ENCODE peak calls at places on chromosomes 13 and 19, in nine cellular contexts. Y, I, L, T, S, Q, E, C and R are unnamed samples. For H3K9me3, the result is how much of the 10 kb centered on the place peaks cover.

GRCh38 chr19:7772752-7773291 is 9.8 kb downstream of the CLEC4M start:
- DNase-seq in Y (peak), I (no peak), L (no peak), T (no peak), S (no peak), Q (no peak), E (peak), C (no peak), R (no peak)

GRCh38 chr13:101489635-101490034 is 37.2 kb downstream of the ITGBL1 start:
- DNase-seq in Y (no peak), I (no peak), L (peak), T (no peak), S (no peak), Q (no peak), E (no peak), C (no peak), R (no peak)

GRCh38 chr13:103671547-103671946 is 605.3 kb upstream of the SLC10A2 start:
- DNase-seq in Y (peak), I (no peak), L (no peak), T (no peak), S (no peak), Q (no peak), E (no peak), C (no peak), R (no peak)

GRCh38 chr13:109778102-109778542 is 8.3 kb downstream of the IRS2 start:
- DNase-seq in Y (no peak), I (no peak), L (peak), T (no peak), S (no peak), Q (no peak), E (no peak), C (no peak), R (no peak)

GRCh38 chr19:47713046-47714021 is at the start of gene EHD2:
- DNase-seq in Y (no peak), I (peak), L (no peak), T (peak), S (peak), Q (peak), E (peak), C (no peak), R (peak)

GRCh38 chr19:32416749-32417469 is 11.3 kb downstream of the DPY19L3 start:
- DNase-seq in Y (no peak), I (no peak), L (no peak), T (no peak), S (no peak), Q (no peak), E (no peak), C (no peak), R (no peak)

GRCh38 chr13:35190241-35190640 is 248.2 kb downstream of the NBEA start:
- DNase-seq in Y (no peak), I (no peak), L (no peak), T (no peak), S (no peak), Q (no peak), E (no peak), C (no peak), R (no peak)

GRCh38 chr13:114115191-114115671 is 17.2 kb downstream of the RASA3 start:
- DNase-seq in Y (peak), I (peak), L (peak), T (peak), S (peak), Q (no peak), E (no peak), C (no peak), R (peak)

GRCh38 chr13:93614776-93615175 is 388.2 kb downstream of the GPC6 start:
- DNase-seq in Y (no peak), I (no peak), L (no peak), T (no peak), S (no peak), Q (no peak), E (no peak), C (no peak), R (no peak)

GRCh38 chr19:4691383-4691782 is 21.2 kb upstream of the MYDGF start:
- DNase-seq in Y (no peak), I (no peak), L (no peak), T (peak), S (peak), Q (peak), E (no peak), C (no peak), R (no peak)

GRCh38 chr19:13181747-13182388 is 31.7 kb downstream of the IER2 start:
- DNase-seq in Y (no peak), I (peak), L (peak), T (peak), S (peak), Q (peak), E (no peak), C (no peak), R (peak)

GRCh38 chr13:114128624-114129522 is 3.5 kb downstream of the RASA3 start:
- DNase-seq in Y (no peak), I (peak), L (peak), T (peak), S (peak), Q (peak), E (peak), C (no peak), R (peak)

GRCh38 chr19:30448386-30449130 is 76.4 kb downstream of the ZNF536 start:
- DNase-seq in Y (no peak), I (peak), L (no peak), T (no peak), S (no peak), Q (no peak), E (no peak), C (no peak), R (no peak)

GRCh38 chr19:18058208-18059009 is 28.3 kb downstream of the IL12RB1 start:
- DNase-seq in Y (peak), I (peak), L (peak), T (peak), S (peak), Q (peak), E (peak), C (peak), R (peak)

GRCh38 chr19:42412223-42412622 is 15.0 kb downstream of the LIPE start:
- DNase-seq in Y (peak), I (no peak), L (no peak), T (no peak), S (peak), Q (no peak), E (no peak), C (no peak), R (no peak)

GRCh38 chr19:3867971-3868769 is 668 bp downstream of the ZFR2 start:
- DNase-seq in Y (no peak), I (no peak), L (no peak), T (no peak), S (no peak), Q (no peak), E (no peak), C (no peak), R (no peak)

GRCh38 chr19:42468273-42468796 is 25.6 kb upstream of the CXCL17 start:
- DNase-seq in Y (no peak), I (no peak), L (peak), T (no peak), S (no peak), Q (no peak), E (no peak), C (no peak), R (no peak)

GRCh38 chr13:31485651-31486051 is 253.7 kb upstream of the RXFP2 start:
- DNase-seq in Y (no peak), I (no peak), L (no peak), T (no peak), S (no peak), Q (no peak), E (no peak), C (no peak), R (no peak)

GRCh38 chr19:49150106-49150943 is 4.9 kb downstream of the HRC start:
- DNase-seq in Y (peak), I (peak), L (peak), T (peak), S (peak), Q (peak), E (no peak), C (no peak), R (peak)

GRCh38 chr13:38045278-38046048 is 175.9 kb upstream of the TRPC4 start:
- DNase-seq in Y (peak), I (no peak), L (peak), T (no peak), S (no peak), Q (no peak), E (no peak), C (peak), R (no peak)

GRCh38 chr13:79867248-79867647 is 386.3 kb downstream of the NDFIP2 start:
- DNase-seq in Y (no peak), I (no peak), L (no peak), T (no peak), S (no peak), Q (no peak), E (no peak), C (no peak), R (no peak)

GRCh38 chr13:23069571-23069970 is 111.2 kb upstream of the SGCG start:
- DNase-seq in Y (no peak), I (no peak), L (peak), T (no peak), S (no peak), Q (no peak), E (no peak), C (no peak), R (no peak)

GRCh38 chr19:2469102-2469914 is 6.6 kb upstream of the GADD45B start:
- DNase-seq in Y (no peak), I (no peak), L (peak), T (no peak), S (peak), Q (no peak), E (no peak), C (no peak), R (no peak)

GRCh38 chr13:30619731-30620130 is 2.0 kb downstream of the USPL1 start:
- DNase-seq in Y (no peak), I (no peak), L (peak), T (no peak), S (no peak), Q (no peak), E (no peak), C (no peak), R (no peak)

GRCh38 chr19:30695171-30695875 is 323.1 kb downstream of the ZNF536 start:
- DNase-seq in Y (no peak), I (no peak), L (no peak), T (no peak), S (no peak), Q (no peak), E (no peak), C (no peak), R (no peak)

GRCh38 chr19:39436350-39436716 is 584 bp upstream of the RPS16 start:
- DNase-seq in Y (no peak), I (no peak), L (no peak), T (no peak), S (no peak), Q (no peak), E (no peak), C (no peak), R (no peak)

GRCh38 chr19:16714702-16715294 is 4.8 kb upstream of the NWD1 start:
- DNase-seq in Y (peak), I (peak), L (peak), T (peak), S (peak), Q (peak), E (peak), C (peak), R (peak)

GRCh38 chr13:40445557-40445990 is 220.9 kb downstream of the FOXO1 start:
- DNase-seq in Y (peak), I (peak), L (peak), T (peak), S (peak), Q (peak), E (no peak), C (no peak), R (no peak)

GRCh38 chr19:29543381-29543780 is 17.6 kb downstream of the VSTM2B start:
- DNase-seq in Y (no peak), I (peak), L (no peak), T (no peak), S (no peak), Q (no peak), E (no peak), C (no peak), R (no peak)

GRCh38 chr13:105969761-105970160 is 565.7 kb downstream of the EFNB2 start:
- DNase-seq in Y (no peak), I (no peak), L (peak), T (no peak), S (no peak), Q (no peak), E (no peak), C (no peak), R (no peak)

GRCh38 chr13:49218493-49219051 is 1.6 kb upstream of the MLNR start:
- DNase-seq in Y (peak), I (no peak), L (no peak), T (no peak), S (no peak), Q (no peak), E (no peak), C (no peak), R (no peak)

GRCh38 chr13:99860736-99861135 is 110.8 kb downstream of the ZIC5 start:
- DNase-seq in Y (no peak), I (no peak), L (no peak), T (no peak), S (no peak), Q (no peak), E (no peak), C (no peak), R (no peak)

GRCh38 chr19:40778865-40779284 is 828 bp downstream of the RAB4B start:
- DNase-seq in Y (no peak), I (no peak), L (no peak), T (no peak), S (no peak), Q (no peak), E (no peak), C (no peak), R (no peak)

GRCh38 chr13:65309906-65310305 is 1920.2 kb downstream of the PCDH9 start:
- DNase-seq in Y (no peak), I (no peak), L (no peak), T (no peak), S (no peak), Q (no peak), E (no peak), C (no peak), R (no peak)

GRCh38 chr19:55353803-55354697 is 469 bp downstream of the COX6B2 start:
- DNase-seq in Y (peak), I (peak), L (peak), T (peak), S (no peak), Q (peak), E (peak), C (no peak), R (peak)
- H3K4me3 ChIP-seq in Y (peak), I (peak), L (peak), T (no peak), S (peak), Q (peak), E (peak), C (peak), R (peak)

GRCh38 chr19:23345838-23346237 is 49.4 kb downstream of the ZNF91 start:
- DNase-seq in Y (no peak), I (no peak), L (no peak), T (no peak), S (no peak), Q (no peak), E (no peak), C (peak), R (no peak)
- H3K9me3 ChIP-seq in Y (under half), I (half or more), L (under half), T (half or more), S (half or more), Q (half or more), E (half or more), C (under half), R (under half)

GRCh38 chr19:1247747-1248453 is 483 bp upstream of the MIDN start:
- DNase-seq in Y (peak), I (peak), L (peak), T (peak), S (peak), Q (peak), E (peak), C (no peak), R (no peak)

GRCh38 chr19:1244693-1245451 is 3.3 kb downstream of the ATP5F1D start:
- DNase-seq in Y (peak), I (peak), L (no peak), T (peak), S (peak), Q (peak), E (no peak), C (no peak), R (peak)

GRCh38 chr19:1245884-1246816 is 2.2 kb upstream of the MIDN start:
- DNase-seq in Y (peak), I (peak), L (no peak), T (peak), S (peak), Q (peak), E (no peak), C (no peak), R (peak)

GRCh38 chr19:1243768-1244692 is 2.5 kb downstream of the ATP5F1D start:
- DNase-seq in Y (peak), I (peak), L (peak), T (peak), S (peak), Q (peak), E (peak), C (no peak), R (peak)

DNA sequence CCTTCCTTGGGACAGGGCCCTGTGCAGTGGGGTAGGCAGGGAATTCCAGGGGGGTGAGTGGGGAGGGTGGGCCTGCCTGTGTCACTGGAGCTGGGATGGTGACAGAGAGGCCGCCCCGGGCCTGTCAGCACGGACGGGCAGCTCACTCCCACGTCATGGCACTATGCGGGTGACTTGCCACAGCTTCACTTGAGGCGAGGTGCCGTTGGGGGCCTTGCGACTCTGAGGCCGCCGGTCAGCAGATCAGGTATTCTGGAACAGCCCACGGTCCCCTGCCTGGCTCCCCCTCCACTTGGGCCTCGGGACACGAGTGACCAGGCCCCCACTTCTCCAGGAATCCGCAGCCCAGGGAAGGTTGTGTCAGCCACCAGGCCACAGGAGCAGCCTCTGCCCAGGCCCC is 2.9 kb upstream of the MIDN start:
- DNase-seq in Y (no peak), I (no peak), L (no peak), T (no peak), S (peak), Q (no peak), E (no peak), C (no peak), R (no peak)
- H3K4me3 ChIP-seq in Y (no peak), I (no peak), L (no peak), T (no peak), S (peak), Q (peak), E (no peak), C (no peak), R (no peak)

GRCh38 chr19:34856052-34856451 is 70.7 kb upstream of the ZNF30 start:
- DNase-seq in Y (no peak), I (no peak), L (no peak), T (no peak), S (no peak), Q (no peak), E (no peak), C (no peak), R (no peak)

GRCh38 chr19:34851277-34851804 is 75.4 kb upstream of the ZNF30 start:
- DNase-seq in Y (peak), I (no peak), L (peak), T (no peak), S (no peak), Q (no peak), E (no peak), C (no peak), R (no peak)

GRCh38 chr19:34847393-34847792 is 74.4 kb upstream of the ZNF599 start:
- DNase-seq in Y (no peak), I (no peak), L (peak), T (no peak), S (no peak), Q (no peak), E (no peak), C (no peak), R (no peak)

GRCh38 chr19:34853369-34853768 is 73.3 kb upstream of the ZNF30 start:
- DNase-seq in Y (no peak), I (no peak), L (no peak), T (no peak), S (no peak), Q (no peak), E (no peak), C (no peak), R (no peak)
- H3K9me3 ChIP-seq in Y (under half), I (under half), L (under half), T (under half), S (under half), Q (under half), E (under half), C (under half), R (under half)

DNA sequence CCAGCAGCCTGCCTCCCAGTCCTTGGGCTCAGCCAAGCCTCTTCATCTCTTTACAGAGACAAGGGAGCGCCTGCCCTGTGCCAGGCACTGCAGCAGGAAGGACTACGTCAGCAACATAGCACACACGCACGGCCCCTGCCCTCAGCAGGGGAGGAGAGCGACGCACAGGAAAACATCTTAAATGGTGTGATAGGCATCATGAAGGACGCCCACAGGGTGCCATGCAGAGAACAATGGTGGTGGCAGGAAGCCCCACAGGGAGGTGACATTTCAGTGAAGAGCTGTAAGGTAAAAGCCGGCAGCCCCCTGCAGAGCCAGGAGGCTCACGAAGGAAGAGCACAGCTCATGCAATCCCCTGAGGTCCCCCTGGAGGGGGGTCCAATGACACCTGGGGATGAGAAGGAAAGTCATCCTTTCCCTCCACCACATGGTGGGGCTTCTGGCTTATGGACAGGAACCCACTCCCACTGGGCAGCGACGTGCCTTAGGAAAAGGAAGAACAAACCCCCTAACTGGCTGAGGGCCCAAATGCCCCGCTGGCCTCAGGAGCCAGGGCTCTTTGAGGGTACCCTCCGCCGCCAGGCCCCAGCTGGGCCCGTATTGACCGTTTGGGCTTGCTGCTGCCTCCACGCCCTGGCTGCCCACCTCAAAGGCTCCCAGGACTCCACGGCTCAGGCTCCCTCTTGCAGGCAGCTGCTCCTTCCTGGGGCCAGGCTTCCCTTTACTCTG is 37.3 kb upstream of the C13orf42 start:
- DNase-seq in Y (peak), I (peak), L (no peak), T (no peak), S (no peak), Q (no peak), E (no peak), C (peak), R (no peak)
- H3K4me3 ChIP-seq in Y (no peak), I (no peak), L (no peak), T (no peak), S (no peak), Q (no peak), E (no peak), C (no peak), R (no peak)

DNA sequence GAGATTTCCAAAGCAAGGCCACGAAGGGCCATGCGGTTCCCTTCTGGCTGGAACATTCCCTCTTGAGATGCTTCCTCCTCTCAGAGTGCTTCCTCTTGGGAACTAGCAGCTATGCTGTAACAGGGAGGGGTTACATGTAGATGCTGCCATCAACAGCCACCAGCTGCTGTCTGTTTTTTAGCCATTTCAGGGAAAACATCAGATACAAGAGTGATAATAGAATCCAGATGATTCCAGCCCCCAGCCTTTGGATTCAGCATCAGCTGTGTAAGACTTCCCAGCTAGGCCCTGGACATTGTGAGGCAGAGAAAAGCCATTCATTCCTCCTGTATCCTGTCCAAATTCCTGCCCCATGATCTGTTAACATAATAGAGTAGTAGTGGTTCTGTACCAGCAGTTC is 8.2 kb upstream of the ZNF177 start:
- DNase-seq in Y (no peak), I (no peak), L (no peak), T (no peak), S (no peak), Q (no peak), E (no peak), C (no peak), R (no peak)
- H3K9me3 ChIP-seq in Y (under half), I (half or more), L (half or more), T (under half), S (half or more), Q (half or more), E (under half), C (under half), R (under half)

DNA sequence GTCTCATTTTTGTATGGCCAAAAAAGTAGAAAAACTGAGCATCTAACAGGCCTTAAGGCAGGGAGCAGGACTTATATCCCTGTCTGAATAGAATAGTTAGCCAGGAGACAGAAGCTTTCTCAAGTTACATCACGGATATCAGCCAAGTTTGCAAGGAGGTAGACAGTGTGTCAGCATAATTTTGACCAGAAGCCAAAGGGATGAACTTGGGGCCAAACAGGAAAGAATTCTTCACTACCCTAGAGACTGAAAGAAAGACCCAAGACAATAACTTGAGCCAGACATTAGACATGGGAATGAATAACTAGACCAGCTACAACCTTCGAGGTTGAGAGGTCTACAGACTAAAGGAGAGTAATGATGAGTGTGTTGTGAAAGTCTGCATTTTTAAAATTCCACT is 48.1 kb upstream of the PCDH9 start:
- DNase-seq in Y (no peak), I (no peak), L (peak), T (no peak), S (no peak), Q (no peak), E (no peak), C (no peak), R (no peak)
- H3K4me3 ChIP-seq in Y (no peak), I (no peak), L (no peak), T (no peak), S (no peak), Q (no peak), E (no peak), C (no peak), R (no peak)